ENCODE peak calls at places on chromosome 6, in four cellular contexts. K is H1, B is HCT116, M is HepG2. H is an unnamed sample.

GRCh38 chr6:18263561-18264337 is 581 bp downstream of the DEK start:
- DNase-seq in K (no peak), B (no peak), M (no peak), H (no peak)

GRCh38 chr6:147132889-147133288 is 71.3 kb upstream of the STXBP5 start:
- DNase-seq in K (no peak), B (no peak), M (no peak), H (no peak)

GRCh38 chr6:27157461-27158315 is 89.8 kb upstream of the PRSS16 start:
- DNase-seq in K (no peak), B (peak), M (peak), H (peak)

GRCh38 chr6:126657556-126658129 is 317.7 kb downstream of the CENPW start:
- DNase-seq in K (no peak), B (peak), M (peak), H (no peak)

GRCh38 chr6:20837189-20837588 is 302.9 kb downstream of the CDKAL1 start:
- DNase-seq in K (no peak), B (no peak), M (no peak), H (peak)

GRCh38 chr6:30150151-30150550 is 10.9 kb downstream of the TRIM10 start:
- DNase-seq in K (no peak), B (no peak), M (no peak), H (no peak)

GRCh38 chr6:6737666-6738065 is 149.1 kb downstream of the LY86 start:
- DNase-seq in K (no peak), B (no peak), M (no peak), H (no peak)

GRCh38 chr6:137677714-137678113 is 183.5 kb upstream of the OLIG3 start:
- DNase-seq in K (no peak), B (no peak), M (no peak), H (no peak)

GRCh38 chr6:43798688-43799444 is 28.9 kb downstream of the VEGFA start:
- DNase-seq in K (no peak), B (peak), M (peak), H (peak)

GRCh38 chr6:88383183-88383582 is 217.0 kb upstream of the CNR1 start:
- DNase-seq in K (no peak), B (no peak), M (no peak), H (no peak)

GRCh38 chr6:115271434-115271833 is 789.3 kb downstream of the FRK start:
- DNase-seq in K (no peak), B (no peak), M (no peak), H (no peak)

GRCh38 chr6:132758689-132759088 is 985 bp upstream of the VNN2 start:
- DNase-seq in K (no peak), B (no peak), M (no peak), H (no peak)

GRCh38 chr6:91126876-91127275 is 540.0 kb upstream of the MAP3K7 start:
- DNase-seq in K (no peak), B (no peak), M (no peak), H (no peak)

GRCh38 chr6:79280756-79281155 is 46.3 kb upstream of the HMGN3 start:
- DNase-seq in K (no peak), B (no peak), M (no peak), H (no peak)

GRCh38 chr6:39850897-39851296 is 58.7 kb downstream of the DAAM2 start:
- DNase-seq in K (no peak), B (no peak), M (no peak), H (peak)

GRCh38 chr6:129498950-129499870 is 210.8 kb downstream of the ARHGAP18 start:
- DNase-seq in K (no peak), B (peak), M (peak), H (no peak)

GRCh38 chr6:166623318-166623717 is 3.7 kb downstream of the RPS6KA2 start:
- DNase-seq in K (no peak), B (no peak), M (no peak), H (no peak)

GRCh38 chr6:26464416-26465131 is 6.8 kb downstream of the BTN2A1 start:
- DNase-seq in K (no peak), B (no peak), M (no peak), H (no peak)

GRCh38 chr6:107823047-107823557 is 1.0 kb downstream of the SCML4 start:
- DNase-seq in K (no peak), B (no peak), M (no peak), H (no peak)

GRCh38 chr6:56716229-56716628 is 73.5 kb upstream of the DST start:
- DNase-seq in K (no peak), B (no peak), M (no peak), H (no peak)

GRCh38 chr6:56713285-56713684 is 70.6 kb upstream of the DST start:
- DNase-seq in K (no peak), B (peak), M (peak), H (no peak)

GRCh38 chr6:56714273-56714672 is 71.6 kb upstream of the DST start:
- DNase-seq in K (no peak), B (no peak), M (no peak), H (no peak)

GRCh38 chr6:56718236-56718635 is 75.5 kb upstream of the DST start:
- DNase-seq in K (no peak), B (no peak), M (no peak), H (no peak)

GRCh38 chr6:56714982-56715456 is 72.3 kb upstream of the DST start:
- DNase-seq in K (peak), B (peak), M (peak), H (no peak)
- TF ChIP-seq ZNF274 in K (no peak), B (no peak), M (no peak), H (no peak)

GRCh38 chr6:41580690-41581089 is 34.5 kb downstream of the FOXP4 start:
- DNase-seq in K (no peak), B (no peak), M (no peak), H (no peak)
- H3K4me2 ChIP-seq in K (no peak), B (peak), M (no peak), H (no peak)

DNA sequence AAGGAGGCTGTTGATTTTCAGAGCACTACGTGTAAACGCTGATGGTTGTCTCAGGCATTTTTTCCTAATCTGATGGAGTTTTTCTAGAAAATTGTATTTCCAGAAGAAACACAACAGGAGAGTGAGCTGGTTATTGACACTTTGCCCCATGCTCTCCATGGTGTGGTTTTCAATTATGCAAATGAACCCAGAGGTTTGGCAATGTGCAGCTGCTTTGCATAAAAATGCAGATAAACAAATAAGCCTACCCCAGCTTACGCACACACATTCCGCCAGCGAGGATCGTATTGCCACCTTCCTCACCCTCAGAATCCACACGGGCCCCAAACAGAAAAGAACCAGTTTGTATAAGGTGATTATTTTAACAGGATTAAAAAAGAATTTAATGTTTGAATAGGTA is 45.1 kb upstream of the FRMD1 start:
- DNase-seq in K (no peak), B (no peak), M (no peak), H (no peak)
- TF ChIP-seq ZNF274 in K (no peak), B (no peak), M (no peak), H (no peak)

DNA sequence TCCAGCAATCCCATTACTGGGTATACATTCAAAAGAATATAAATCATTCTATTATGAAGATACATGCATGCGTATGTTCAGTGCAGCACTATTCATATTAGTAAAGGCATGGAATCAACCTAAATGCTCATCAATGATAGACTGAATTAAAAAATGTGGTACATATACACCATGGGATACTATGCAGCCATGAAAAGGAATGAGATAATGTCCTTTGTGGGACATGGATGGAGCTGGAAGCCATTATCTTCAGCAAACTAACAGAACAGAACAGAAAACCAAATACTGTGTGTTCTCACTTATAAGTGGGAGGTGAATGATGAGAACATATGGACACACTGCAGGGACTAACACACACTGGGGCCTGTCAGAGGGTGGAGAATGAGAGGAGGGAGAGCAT is 261.6 kb downstream of the GMDS start:
- DNase-seq in K (no peak), B (no peak), M (no peak), H (no peak)
- H3K4me2 ChIP-seq in K (no peak), B (no peak), M (no peak), H (no peak)

GRCh38 chr6:151958332-151958731 is 150.8 kb downstream of the ESR1 start:
- DNase-seq in K (no peak), B (no peak), M (no peak), H (no peak)
- TF ChIP-seq ZNF274 in K (no peak), B (no peak), M (no peak), H (no peak)

DNA sequence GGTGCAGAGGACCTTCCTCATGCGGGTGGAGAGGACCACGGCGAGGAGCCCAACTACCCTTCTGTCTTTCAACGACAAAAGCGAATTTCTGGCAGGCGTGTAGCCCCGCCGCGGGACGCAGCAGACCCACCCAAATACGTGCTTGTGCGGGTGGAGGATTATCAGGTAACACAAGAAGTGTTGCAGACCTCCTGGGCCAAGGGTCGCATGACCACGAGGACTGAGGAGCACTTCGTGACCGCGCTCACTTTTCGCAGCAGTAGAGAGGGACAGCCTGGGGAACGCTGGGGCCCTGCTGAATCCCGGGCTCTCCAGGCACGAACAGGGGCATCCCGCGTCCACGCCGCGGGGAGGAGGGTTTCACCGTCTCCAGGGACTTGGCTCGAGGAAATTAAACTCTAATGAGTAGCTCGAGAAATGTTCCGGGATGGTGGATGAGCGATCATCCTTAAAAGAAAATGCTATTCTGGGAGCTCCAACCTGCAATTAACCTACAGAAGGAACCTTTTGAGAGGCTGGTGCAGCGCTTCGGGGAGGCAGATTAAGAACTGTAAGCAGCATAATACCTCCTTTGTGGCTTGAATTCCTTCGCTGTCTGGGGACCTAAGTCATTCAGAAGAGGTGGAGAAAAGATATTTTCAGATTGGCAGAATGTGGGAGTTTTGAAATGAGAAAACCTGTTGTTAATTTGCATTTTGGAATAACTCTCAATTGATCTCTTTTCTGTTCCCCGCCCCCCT is 828 bp downstream of the C6orf141 start:
- DNase-seq in K (peak), B (no peak), M (no peak), H (no peak)
- H3K4me2 ChIP-seq in K (peak), B (peak), M (peak), H (peak)

DNA sequence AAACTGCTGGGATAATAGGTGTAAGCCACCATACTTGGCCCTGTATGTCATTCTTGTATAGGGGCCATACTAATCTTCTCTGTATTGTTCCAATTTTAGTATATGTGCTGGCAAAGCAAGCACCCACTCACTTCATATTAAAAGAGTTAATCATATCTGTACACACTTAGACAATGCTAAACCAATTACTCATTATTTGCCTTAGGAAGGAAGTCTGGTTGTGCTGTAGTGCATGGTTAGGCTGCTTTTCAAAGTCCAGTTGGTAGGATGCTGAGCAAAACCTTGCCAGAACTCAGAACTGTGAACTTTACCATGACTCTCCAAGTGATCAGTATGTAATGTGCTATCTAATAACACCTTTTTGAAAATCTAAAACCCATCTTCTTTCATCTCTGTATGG is 88.6 kb downstream of the LIN28B start:
- DNase-seq in K (no peak), B (no peak), M (peak), H (no peak)
- TF ChIP-seq ZNF274 in K (no peak), B (no peak), M (no peak), H (no peak)

DNA sequence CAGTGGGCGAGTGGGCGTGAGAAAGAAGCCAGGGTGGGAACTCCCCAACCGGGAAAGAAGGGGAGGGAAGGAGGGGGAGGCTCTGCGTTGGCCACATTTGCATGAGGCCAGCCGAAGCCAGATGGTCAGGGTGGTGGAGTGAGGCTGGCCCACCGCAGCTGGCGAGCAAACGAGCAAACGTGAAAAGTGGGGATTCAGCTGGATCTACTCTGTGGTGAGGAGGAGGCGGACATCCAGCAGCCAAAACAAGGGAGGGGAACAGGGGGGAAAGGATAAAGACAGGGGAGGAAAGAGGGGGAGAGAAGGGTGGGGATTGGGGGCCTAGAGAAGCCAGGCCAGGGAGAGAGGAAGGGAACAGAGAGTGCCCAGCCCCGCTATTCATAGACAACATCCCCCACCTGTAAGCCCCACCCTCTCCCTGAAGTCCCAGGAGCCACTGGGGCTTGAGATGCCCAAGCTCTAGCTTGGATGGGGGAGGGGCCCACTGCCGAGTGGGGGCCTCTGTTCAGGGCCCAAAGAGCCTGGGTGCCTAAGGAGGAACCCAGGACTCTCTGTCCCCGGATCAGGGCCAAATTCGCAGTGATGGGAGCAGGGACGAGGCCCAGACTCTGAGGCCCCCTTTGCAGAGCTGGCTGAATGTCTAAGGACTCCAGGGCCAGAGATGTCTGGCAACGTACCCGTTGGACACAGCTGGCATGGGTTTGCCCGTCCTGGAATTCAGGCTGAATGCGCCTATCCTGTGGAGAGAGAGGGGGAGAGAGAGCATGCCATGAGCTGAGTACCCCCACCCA is 45.1 kb downstream of the CPNE5 start:
- DNase-seq in K (no peak), B (no peak), M (no peak), H (no peak)
- H3K4me2 ChIP-seq in K (peak), B (no peak), M (no peak), H (no peak)

DNA sequence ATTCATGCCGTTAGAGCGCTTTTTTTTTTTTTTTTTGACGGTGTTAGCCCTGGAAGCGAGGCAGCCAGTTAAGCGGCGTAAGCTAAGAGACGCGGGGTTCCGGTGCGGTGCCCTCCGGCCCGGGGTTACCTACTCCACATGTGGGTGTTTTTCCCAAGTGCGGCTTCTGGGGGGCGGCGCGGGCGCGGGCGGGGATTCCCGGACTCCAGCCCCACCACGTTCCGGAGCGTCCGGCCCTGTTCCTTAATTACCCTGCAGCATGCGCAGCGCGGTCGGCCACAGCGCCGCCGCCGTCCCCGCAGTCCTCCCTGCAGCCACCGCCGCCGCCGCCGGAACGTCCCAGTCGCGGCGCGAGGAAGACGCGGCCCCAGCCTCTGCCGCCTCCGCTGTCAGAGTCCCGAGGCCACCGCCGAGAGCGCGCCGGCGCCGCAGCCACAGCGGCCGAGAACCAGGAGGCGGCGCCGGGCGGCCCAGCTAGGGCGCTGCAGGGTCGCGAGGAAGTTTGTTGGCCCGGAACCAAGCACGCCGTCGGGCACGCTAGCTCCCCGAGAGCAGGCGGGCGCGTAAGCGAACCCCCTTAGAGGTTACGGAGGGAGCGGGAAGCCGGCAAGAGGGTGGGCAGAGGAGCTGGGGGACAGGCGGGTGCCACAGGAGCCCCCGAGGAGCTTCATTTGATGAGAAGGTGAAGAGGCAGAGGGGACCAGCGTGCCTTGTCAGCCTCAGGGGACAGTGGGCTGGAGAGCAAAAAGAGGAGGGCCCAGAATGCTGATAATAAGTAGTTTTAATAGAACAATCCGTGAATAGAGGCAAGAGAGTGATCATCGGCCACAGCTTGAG is 937 bp downstream of the COL19A1 start:
- DNase-seq in K (no peak), B (no peak), M (peak), H (no peak)
- TF ChIP-seq ZNF274 in K (no peak), B (no peak), M (peak), H (no peak)

GRCh38 chr6:90087103-90087833 is 193.0 kb downstream of the GJA10 start:
- DNase-seq in K (no peak), B (no peak), M (no peak), H (no peak)
- H3K4me2 ChIP-seq in K (no peak), B (peak), M (no peak), H (no peak)

H was measured in GM12878.